ENCODE peak calls at places on chromosomes 12 and 14, in eight cellular contexts. U, K, N, A, J, L, V and E are unnamed samples.

GRCh38 chr12:97946701-97947100 is 484.1 kb downstream of the RMST start:
- DNase-seq in N (no peak), A (no peak), U (no peak), L (peak), V (no peak), K (no peak), J (no peak), E (no peak)

GRCh38 chr12:132907216-132907615 is 19.8 kb upstream of the CHFR start:
- DNase-seq in U (no peak), N (no peak), K (no peak), L (no peak), V (no peak), A (no peak), J (no peak), E (no peak)

GRCh38 chr12:67618303-67618702 is 30.2 kb upstream of the DYRK2 start:
- DNase-seq in U (no peak), A (no peak), J (no peak), V (no peak), K (no peak), L (peak), N (no peak), E (no peak)

GRCh38 chr12:127013222-127013621 is 1253.7 kb upstream of the TMEM132C start:
- DNase-seq in U (no peak), N (no peak), L (no peak), A (no peak), K (no peak), J (no peak), V (no peak), E (no peak)

GRCh38 chr14:70093156-70093555 is 95.6 kb downstream of the SLC8A3 start:
- DNase-seq in L (no peak), U (no peak), N (no peak), J (no peak), V (no peak), K (no peak), A (no peak), E (no peak)

GRCh38 chr12:1630081-1630826 is 1.2 kb downstream of the WNT5B start:
- DNase-seq in U (peak), L (peak), N (peak), V (no peak), J (peak), A (no peak), K (peak), E (peak)

GRCh38 chr14:19878029-19878642 is 3.2 kb downstream of the OR4K2 start:
- DNase-seq in K (no peak), L (peak), V (no peak), N (no peak), U (no peak), J (no peak), A (no peak), E (no peak)

GRCh38 chr14:42664185-42664584 is 1057.5 kb downstream of the LRFN5 start:
- DNase-seq in A (no peak), U (no peak), J (no peak), K (no peak), L (no peak), N (no peak), V (no peak), E (no peak)

GRCh38 chr14:34718750-34719304 is 4.4 kb upstream of the CFL2 start:
- DNase-seq in A (no peak), N (peak), U (no peak), L (no peak), V (no peak), J (no peak), K (no peak), E (no peak)

GRCh38 chr14:45253754-45254300 is 825 bp upstream of the MIS18BP1 start:
- DNase-seq in V (peak), J (peak), A (no peak), L (no peak), N (no peak), K (no peak), U (no peak), E (no peak)

GRCh38 chr14:103898204-103898603 is 30.1 kb upstream of the TDRD9 start:
- DNase-seq in K (no peak), A (no peak), V (no peak), J (no peak), N (no peak), L (no peak), U (no peak), E (no peak)

GRCh38 chr14:74754899-74755298 is 8.2 kb upstream of the YLPM1 start:
- DNase-seq in V (no peak), J (no peak), K (no peak), L (no peak), U (no peak), A (no peak), N (no peak), E (no peak)

GRCh38 chr14:105138021-105138541 is 30.5 kb downstream of the JAG2 start:
- DNase-seq in U (no peak), V (no peak), L (no peak), A (no peak), K (peak), J (no peak), N (no peak), E (no peak)

DNA sequence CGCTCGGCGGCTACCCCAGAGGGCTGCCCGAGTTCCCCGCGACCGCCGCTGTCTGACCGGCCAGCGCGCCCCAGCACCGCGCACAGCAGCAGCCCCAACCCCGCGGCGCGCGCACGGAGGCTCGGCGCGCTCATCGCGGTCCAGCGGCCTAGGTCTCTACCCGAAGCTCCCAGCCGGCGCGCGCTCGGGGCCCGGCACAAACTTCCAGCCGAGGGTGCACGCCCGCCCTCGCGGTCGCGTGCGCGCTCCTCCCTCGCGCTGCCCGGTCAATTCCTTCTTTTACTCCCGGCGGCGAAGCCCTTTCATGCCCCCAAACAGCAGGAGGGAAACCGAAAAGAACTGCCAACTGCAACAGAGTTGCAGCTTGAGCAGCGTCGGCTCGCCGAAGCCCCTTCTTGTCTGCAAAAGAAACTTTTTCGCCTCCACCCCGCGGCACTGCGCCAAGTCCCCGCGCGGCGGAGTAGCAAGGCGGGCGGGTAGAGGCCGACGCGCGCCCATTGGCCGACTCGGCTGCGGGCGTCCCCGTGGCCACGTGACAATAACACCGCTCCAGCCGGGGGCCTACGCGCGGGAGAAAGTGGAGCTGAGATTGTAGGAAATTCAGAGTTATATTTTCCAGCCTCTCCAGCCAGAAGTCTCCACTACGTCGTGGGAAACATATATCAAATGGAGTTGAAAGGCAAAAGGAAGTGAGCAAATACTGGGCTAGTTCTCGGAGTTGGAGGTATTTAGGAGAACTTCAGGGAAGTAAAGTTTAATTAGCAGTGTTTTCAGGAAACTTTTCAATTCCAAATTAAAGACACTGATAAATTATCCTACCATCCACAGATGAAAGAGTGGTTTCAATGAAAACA is at the start of gene LRIG3:
- DNase-seq in N (peak), V (peak), J (peak), U (peak), L (no peak), A (no peak), K (peak), E (peak)
- TF ChIP-seq CTCF in N (no peak), V (no peak), J (no peak), U (no peak), L (no peak), A (no peak), K (peak), E (no peak)

GRCh38 chr12:102652645-102653313 is 172.4 kb upstream of the IGF1 start:
- DNase-seq in N (no peak), L (no peak), J (no peak), K (no peak), A (no peak), U (no peak), V (no peak), E (no peak)
- TF ChIP-seq CTCF in N (no peak), L (no peak), J (no peak), K (no peak), A (no peak), U (no peak), V (no peak), E (no peak)

GRCh38 chr12:6169107-6169440 is 31.1 kb upstream of the CD9 start:
- DNase-seq in A (no peak), J (no peak), N (no peak), L (no peak), V (no peak), K (peak), U (no peak), E (no peak)

GRCh38 chr12:6167327-6168280 is 32.6 kb upstream of the CD9 start:
- DNase-seq in J (no peak), V (peak), K (peak), U (peak), N (peak), A (no peak), L (no peak), E (peak)

GRCh38 chr12:6166808-6167207 is 33.4 kb upstream of the CD9 start:
- DNase-seq in U (no peak), N (no peak), A (no peak), V (no peak), K (no peak), J (no peak), L (no peak), E (no peak)

GRCh38 chr12:6163554-6164060 is 36.6 kb upstream of the CD9 start:
- DNase-seq in V (no peak), J (no peak), N (no peak), L (no peak), U (no peak), K (no peak), A (no peak), E (no peak)

GRCh38 chr12:6165418-6165817 is 34.8 kb upstream of the CD9 start:
- DNase-seq in J (no peak), A (no peak), V (no peak), N (no peak), K (no peak), U (no peak), L (no peak), E (no peak)
- TF ChIP-seq CTCF in J (no peak), A (no peak), V (no peak), N (no peak), K (no peak), U (no peak), L (no peak), E (no peak)

DNA sequence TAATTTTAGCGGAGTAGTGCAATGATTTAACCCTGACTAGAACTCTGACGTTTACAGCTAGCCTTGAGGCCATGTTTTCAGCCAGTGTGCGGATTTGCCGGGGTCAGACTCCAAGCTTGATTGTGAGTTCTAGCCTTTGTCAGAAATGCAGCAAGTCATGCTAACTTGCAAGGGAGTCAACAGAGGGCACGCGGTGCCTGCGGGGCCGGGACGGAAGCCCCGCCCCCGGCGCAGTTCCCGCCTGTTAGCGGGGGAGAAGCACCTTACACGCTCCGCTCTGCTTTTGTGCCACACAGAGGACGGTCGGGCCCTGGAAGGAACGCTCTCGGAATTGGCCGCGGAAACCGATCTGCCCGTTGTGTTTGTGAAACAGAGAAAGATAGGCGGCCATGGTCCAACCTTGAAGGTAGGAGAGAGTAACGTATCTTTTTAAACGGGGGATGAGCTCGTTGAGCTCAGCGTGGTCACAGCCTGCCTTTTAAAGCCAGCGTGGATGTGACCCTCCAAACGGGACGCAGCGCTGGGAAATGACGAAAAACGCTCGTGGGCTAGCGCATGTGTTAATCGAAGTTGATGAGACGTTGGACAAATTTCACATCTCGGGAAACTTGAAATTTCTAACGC is 14.8 kb upstream of the EID3 start:
- DNase-seq in K (peak), U (peak), L (peak), V (peak), A (peak), N (peak), J (peak), E (peak)
- TF ChIP-seq CTCF in K (no peak), U (no peak), L (peak), V (no peak), A (peak), N (peak), J (no peak), E (peak)

GRCh38 chr14:59631237-59631636 is 54.6 kb upstream of the CCDC175 start:
- DNase-seq in L (peak), U (no peak), J (no peak), K (no peak), N (peak), V (no peak), A (no peak), E (no peak)
- TF ChIP-seq CTCF in L (peak), U (no peak), J (no peak), K (peak), N (peak), V (peak), A (no peak), E (peak)

GRCh38 chr12:57756406-57757341 is 1.8 kb downstream of the MARCHF9 start:
- DNase-seq in K (no peak), N (peak), J (no peak), A (peak), U (peak), V (no peak), L (peak), E (peak)
- TF ChIP-seq CTCF in K (peak), N (peak), J (no peak), A (peak), U (no peak), V (peak), L (peak), E (peak)

GRCh38 chr12:114683709-114684097 is 272 bp downstream of the TBX3 start:
- DNase-seq in L (no peak), U (no peak), N (no peak), A (no peak), V (no peak), K (no peak), J (no peak), E (no peak)

GRCh38 chr12:114682920-114683708 is 861 bp downstream of the TBX3 start:
- DNase-seq in K (no peak), N (no peak), L (no peak), A (no peak), V (no peak), J (peak), U (peak), E (no peak)

GRCh38 chr12:114684870-114685273 is 897 bp upstream of the TBX3 start:
- DNase-seq in U (no peak), N (no peak), J (no peak), K (no peak), L (no peak), V (no peak), A (no peak), E (no peak)

GRCh38 chr12:114685320-114685781 is 1.4 kb upstream of the TBX3 start:
- DNase-seq in K (no peak), A (no peak), L (no peak), U (no peak), V (no peak), N (no peak), J (no peak), E (no peak)

GRCh38 chr12:114684098-114684869 is at the start of gene TBX3:
- DNase-seq in K (peak), N (peak), A (no peak), L (no peak), U (peak), V (peak), J (peak), E (no peak)
- TF ChIP-seq CTCF in K (peak), N (peak), A (no peak), L (peak), U (no peak), V (peak), J (peak), E (no peak)

GRCh38 chr14:49879683-49880204 is 13.1 kb upstream of the ARF6 start:
- DNase-seq in K (no peak), J (no peak), V (no peak), N (peak), U (peak), A (peak), L (peak), E (peak)
- TF ChIP-seq CTCF in K (peak), J (peak), V (peak), N (peak), U (no peak), A (peak), L (peak), E (peak)

GRCh38 chr12:6524648-6525047 is 9.7 kb upstream of the GAPDH start:
- DNase-seq in N (no peak), J (no peak), U (no peak), K (no peak), V (no peak), A (no peak), L (no peak), E (no peak)
- TF ChIP-seq CTCF in N (no peak), J (no peak), U (no peak), K (no peak), V (no peak), A (no peak), L (no peak), E (no peak)

DNA sequence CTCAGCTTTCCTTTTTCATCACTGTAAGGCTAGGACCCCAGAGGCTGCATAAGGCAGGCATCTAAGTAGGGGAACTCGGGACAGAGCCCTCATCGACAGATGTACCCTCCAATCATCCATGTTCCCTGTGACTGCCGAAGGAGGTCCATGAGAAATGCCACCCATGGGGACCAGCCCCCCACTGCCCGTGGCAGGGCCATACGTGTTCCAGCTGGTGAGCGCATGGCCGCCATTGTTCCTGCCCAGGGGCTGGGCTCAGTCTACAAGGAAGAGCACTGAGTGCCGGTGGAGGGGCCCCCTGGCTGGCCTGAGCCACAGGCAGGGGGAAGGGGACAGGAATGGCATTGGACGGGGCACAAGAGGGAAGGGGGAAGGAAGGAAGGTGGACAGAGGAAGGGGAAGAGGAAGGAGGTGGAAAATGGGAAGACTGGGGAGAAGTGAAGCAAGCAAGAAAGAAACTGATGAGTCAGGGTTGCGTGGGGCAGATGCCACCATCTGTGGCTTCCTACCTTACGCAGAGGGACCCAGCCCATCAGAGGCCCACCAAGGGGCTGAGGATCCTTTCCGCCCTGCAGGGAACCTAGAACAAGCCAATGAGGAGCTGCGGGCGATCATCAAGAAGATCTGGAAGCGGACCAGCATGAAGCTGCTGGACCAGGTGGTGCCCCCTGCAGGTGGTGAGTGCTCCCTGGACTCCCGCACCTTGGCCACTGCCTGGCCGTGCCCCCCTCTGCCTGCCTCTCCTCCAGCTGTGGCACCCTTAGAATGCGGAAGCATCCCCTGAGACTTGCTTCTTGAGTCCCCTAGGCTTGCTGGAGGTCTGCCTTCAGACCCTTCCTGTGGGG is 120.6 kb upstream of the FKBP4 start:
- DNase-seq in U (peak), N (no peak), K (no peak), A (no peak), L (peak), V (no peak), J (no peak), E (no peak)
- TF ChIP-seq CTCF in U (no peak), N (no peak), K (no peak), A (no peak), L (peak), V (peak), J (no peak), E (no peak)